ENCODE peak calls at places on chromosomes 2 and 18, in eight cellular contexts. Y is lung, I is astrocyte of the spinal cord, F is cardiac muscle cell, H is heart left ventricle, Q is heart right ventricle, M is kidney epithelial cell, N is mucosa of descending colon. X is an unnamed sample.

GRCh38 chr2:39466311-39466710 is 29.2 kb upstream of the MAP4K3 start:
- DNase-seq in Y (no peak), I (no peak), F (no peak), H (no peak), Q (no peak), M (no peak), N (no peak), X (no peak)

GRCh38 chr2:24513672-24514071 is 22.6 kb downstream of the NCOA1 start:
- DNase-seq in Y (no peak), I (no peak), F (no peak), H (no peak), Q (no peak), M (no peak), N (no peak), X (no peak)

GRCh38 chr18:74271656-74272055 is 20.1 kb downstream of the CYB5A start:
- DNase-seq in Y (no peak), I (no peak), F (no peak), H (no peak), Q (no peak), M (no peak), N (no peak), X (no peak)

GRCh38 chr2:10614940-10615339 is 74.8 kb downstream of the NOL10 start:
- DNase-seq in Y (no peak), I (no peak), F (no peak), H (no peak), Q (no peak), M (no peak), N (peak; percentile 45), X (no peak)

GRCh38 chr18:59272971-59273935 is at the start of gene RAX:
- DNase-seq in Y (no peak), I (no peak), F (peak; percentile 71), H (no peak), Q (no peak), M (no peak), N (no peak), X (peak; percentile 98)

GRCh38 chr18:66894851-66895250 is 291.0 kb upstream of the CDH19 start:
- DNase-seq in Y (no peak), I (no peak), F (no peak), H (no peak), Q (no peak), M (no peak), N (no peak), X (no peak)

GRCh38 chr2:109318150-109318948 is 189.3 kb downstream of the SH3RF3 start:
- DNase-seq in Y (peak; percentile 70), I (peak; percentile 90), F (no peak), H (peak; percentile 90), Q (peak; percentile 62), M (peak; percentile 41), N (peak; percentile 58), X (no peak)

GRCh38 chr18:12369211-12369610 is 7.8 kb downstream of the AFG3L2 start:
- DNase-seq in Y (no peak), I (no peak), F (no peak), H (no peak), Q (no peak), M (no peak), N (no peak), X (no peak)

GRCh38 chr2:43218550-43219382 is 7.6 kb downstream of the ZFP36L2 start:
- DNase-seq in Y (peak; percentile 72), I (peak; percentile 30), F (peak; percentile 85), H (peak; percentile 81), Q (peak; percentile 76), M (no peak), N (peak; percentile 89), X (no peak)

GRCh38 chr2:233448565-233448964 is 94.3 kb downstream of the DGKD start:
- DNase-seq in Y (no peak), I (no peak), F (no peak), H (no peak), Q (no peak), M (no peak), N (no peak), X (no peak)

GRCh38 chr2:46439582-46439981 is 39.8 kb upstream of the TMEM247 start:
- DNase-seq in Y (no peak), I (no peak), F (no peak), H (no peak), Q (no peak), M (no peak), N (peak; percentile 20), X (no peak)

GRCh38 chr2:1633936-1634587 is 110.3 kb downstream of the PXDN start:
- DNase-seq in Y (no peak), I (no peak), F (no peak), H (no peak), Q (no peak), M (no peak), N (no peak), X (no peak)

GRCh38 chr2:72803626-72804320 is 22.1 kb downstream of the EXOC6B start:
- DNase-seq in Y (no peak), I (no peak), F (no peak), H (no peak), Q (no peak), M (no peak), N (no peak), X (no peak)

GRCh38 chr2:182824759-182825143 is 41.7 kb downstream of the FRZB start:
- DNase-seq in Y (no peak), I (no peak), F (no peak), H (no peak), Q (no peak), M (no peak), N (no peak), X (no peak)

GRCh38 chr2:101012054-101012705 is 10.1 kb downstream of the RPL31 start:
- DNase-seq in Y (no peak), I (no peak), F (no peak), H (no peak), Q (no peak), M (no peak), N (no peak), X (no peak)

GRCh38 chr2:219453691-219454131 is 19.1 kb downstream of the SPEG start:
- DNase-seq in Y (no peak), I (peak; percentile 96), F (peak; percentile 60), H (peak; percentile 68), Q (peak; percentile 87), M (no peak), N (peak; percentile 27), X (peak; percentile 61)

GRCh38 chr2:160035125-160035524 is 27.3 kb downstream of the PLA2R1 start:
- DNase-seq in Y (no peak), I (no peak), F (no peak), H (no peak), Q (no peak), M (no peak), N (no peak), X (no peak)

GRCh38 chr2:62505649-62506420 is at the start of gene TMEM17:
- DNase-seq in Y (peak; percentile 93), I (peak; percentile 90), F (peak; percentile 92), H (peak; percentile 96), Q (peak; percentile 96), M (peak; percentile 28), N (peak; percentile 86), X (peak; percentile 96)

GRCh38 chr18:64103979-64104378 is 44.9 kb downstream of the LINC00305 start:
- DNase-seq in Y (no peak), I (no peak), F (peak; percentile 54), H (no peak), Q (no peak), M (no peak), N (peak; percentile 9), X (no peak)

GRCh38 chr18:46915800-46916550 is 1.3 kb downstream of the PIAS2 start:
- DNase-seq in Y (no peak), I (no peak), F (no peak), H (no peak), Q (no peak), M (no peak), N (no peak), X (no peak)

GRCh38 chr2:215982465-215982875 is 30.9 kb downstream of the MREG start:
- DNase-seq in Y (peak; percentile 72), I (peak; percentile 78), F (no peak), H (no peak), Q (no peak), M (peak; percentile 61), N (no peak), X (no peak)
- H3K4me3 ChIP-seq in Y (no peak overlapping the region), I (no peak overlapping the region), F (no peak overlapping the region), H (no peak overlapping the region), Q (no peak overlapping the region), M (no peak overlapping the region), N (no peak overlapping the region), X (no peak overlapping the region)

DNA sequence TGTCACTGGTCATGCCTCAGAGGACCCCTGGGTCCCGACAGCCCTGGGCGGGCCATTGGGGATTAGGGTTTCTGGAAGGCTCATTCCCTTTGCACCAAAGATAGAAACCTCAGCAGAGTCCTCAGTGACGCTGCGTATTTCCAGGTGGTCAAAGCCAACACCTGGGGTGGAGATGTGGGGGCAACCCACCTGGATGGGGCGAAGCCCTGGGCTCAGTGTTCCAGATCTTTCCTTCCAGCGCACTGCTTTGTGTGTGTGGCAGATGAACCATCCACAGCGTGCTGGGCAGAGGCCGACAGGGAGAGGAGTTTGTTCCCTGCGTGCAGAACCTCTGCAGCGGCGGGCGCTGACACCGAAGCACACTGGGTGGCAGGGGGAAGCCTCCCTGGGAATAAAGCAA is 143.9 kb downstream of the CTIF start:
- DNase-seq in Y (no peak), I (no peak), F (no peak), H (no peak), Q (no peak), M (no peak), N (no peak), X (no peak)
- H3K4me3 ChIP-seq in Y (no peak overlapping the region), I (no peak overlapping the region), F (no peak overlapping the region), H (no peak overlapping the region), Q (no peak overlapping the region), M (no peak overlapping the region), N (no peak overlapping the region), X (no peak overlapping the region)

DNA sequence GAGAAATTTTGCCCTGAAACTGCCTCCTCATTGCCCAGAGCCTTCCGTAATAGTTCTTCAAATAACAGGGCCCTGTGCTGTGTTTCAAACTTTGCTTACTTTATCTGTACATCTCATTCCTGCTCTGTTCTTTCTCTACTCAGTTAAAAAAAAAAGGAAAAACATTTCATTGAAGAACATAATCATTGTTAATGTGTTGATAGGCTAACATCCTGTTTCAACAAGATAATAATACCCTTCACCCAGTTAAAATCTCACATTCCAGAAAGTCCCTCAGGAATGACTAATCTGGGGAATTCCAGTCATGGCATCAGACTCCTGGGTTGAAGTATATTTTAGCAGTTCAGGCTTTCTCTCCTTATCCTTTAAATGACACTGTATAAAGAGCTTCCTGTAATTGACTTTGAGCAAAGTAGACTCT is 45.6 kb upstream of the ITGAV start:
- DNase-seq in Y (no peak), I (peak; percentile 88), F (peak; percentile 28), H (no peak), Q (no peak), M (peak; percentile 83), N (no peak), X (no peak)
- H3K4me3 ChIP-seq in Y (no peak overlapping the region), I (no peak overlapping the region), F (no peak overlapping the region), H (no peak overlapping the region), Q (no peak overlapping the region), M (no peak overlapping the region), N (no peak overlapping the region), X (no peak overlapping the region)

DNA sequence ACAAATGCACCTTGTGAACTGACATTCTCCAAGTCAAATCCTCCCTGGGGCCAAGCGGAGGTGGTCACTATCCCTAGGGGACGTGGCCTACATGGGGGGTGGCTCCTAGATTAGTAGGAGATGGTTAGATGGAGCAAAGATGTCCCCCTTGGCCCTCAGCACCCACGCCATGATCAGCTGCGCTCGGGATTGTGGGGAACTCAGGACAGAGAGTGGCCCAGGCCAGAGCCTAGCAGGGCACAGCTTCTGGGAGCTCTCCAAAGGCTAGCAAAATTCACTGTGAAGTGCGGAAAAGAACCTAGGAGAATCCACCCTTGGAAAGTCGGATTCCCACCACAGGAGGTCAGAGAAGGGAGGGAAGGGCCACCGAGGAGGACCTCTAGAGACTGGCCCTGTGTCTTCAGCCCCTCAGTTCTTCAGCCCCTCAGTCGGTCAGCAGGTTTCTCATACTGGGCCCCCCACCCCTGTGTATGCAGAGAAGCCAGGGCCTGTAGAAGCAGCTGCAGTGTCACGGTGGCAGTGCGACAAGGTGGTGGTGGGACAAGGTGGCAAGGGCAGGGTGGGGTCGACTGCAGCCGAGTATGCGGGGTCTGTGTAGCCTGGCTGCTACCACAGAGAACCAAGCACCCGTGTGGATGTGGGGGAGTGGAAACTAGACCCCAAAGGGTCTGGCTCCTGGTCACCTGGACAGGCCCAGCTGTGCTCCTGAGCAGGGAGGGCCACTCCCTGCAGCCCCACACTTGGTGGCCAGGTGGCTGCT is 18.4 kb downstream of the GPR55 start:
- DNase-seq in Y (no peak), I (no peak), F (peak; percentile 28), H (peak; percentile 22), Q (no peak), M (no peak), N (no peak), X (no peak)
- H3K4me3 ChIP-seq in Y (no peak overlapping the region), I (no peak overlapping the region), F (no peak overlapping the region), H (no peak overlapping the region), Q (no peak overlapping the region), M (no peak overlapping the region), N (no peak overlapping the region), X (no peak overlapping the region)

X was measured in WERI-Rb-1.